ENCODE peak calls at places on chromosome 3, in eight cellular contexts. One of them, this sample, is unnamed.

GRCh38 chr3:100033184-100033583 is 81.1 kb downstream of the FILIP1L start:
- DNase-seq in mesothelial cell of epicardium: no peak
- DNase-seq in NB4: no peak
- DNase-seq in globus pallidus: no peak
- DNase-seq in GM06990: no peak
- DNase-seq in activated T-cell treated with anti-CD3 and anti-CD28 coated beads for 1 hour: no peak
- DNase-seq in Caki2: no peak
- DNase-seq in transverse colon: no peak
- DNase-seq in this sample: no peak

GRCh38 chr3:149270180-149270579 is 48.6 kb upstream of the CP start:
- DNase-seq in mesothelial cell of epicardium: no peak
- DNase-seq in NB4: no peak
- DNase-seq in globus pallidus: no peak
- DNase-seq in GM06990: no peak
- DNase-seq in activated T-cell treated with anti-CD3 and anti-CD28 coated beads for 1 hour: no peak
- DNase-seq in Caki2: no peak
- DNase-seq in transverse colon: no peak
- DNase-seq in this sample: no peak

GRCh38 chr3:45631486-45631885 is 36.9 kb downstream of the LIMD1 start:
- DNase-seq in mesothelial cell of epicardium: no peak
- DNase-seq in NB4: peak
- DNase-seq in globus pallidus: no peak
- DNase-seq in GM06990: no peak
- DNase-seq in activated T-cell treated with anti-CD3 and anti-CD28 coated beads for 1 hour: no peak
- DNase-seq in Caki2: no peak
- DNase-seq in transverse colon: no peak
- DNase-seq in this sample: no peak

GRCh38 chr3:150723946-150724345 is 20.2 kb upstream of the ERICH6 start:
- DNase-seq in mesothelial cell of epicardium: no peak
- DNase-seq in NB4: no peak
- DNase-seq in globus pallidus: no peak
- DNase-seq in GM06990: no peak
- DNase-seq in activated T-cell treated with anti-CD3 and anti-CD28 coated beads for 1 hour: no peak
- DNase-seq in Caki2: no peak
- DNase-seq in transverse colon: peak
- DNase-seq in this sample: no peak

GRCh38 chr3:39220551-39221530 is 28.4 kb upstream of the XIRP1 start:
- DNase-seq in mesothelial cell of epicardium: no peak
- DNase-seq in NB4: peak
- DNase-seq in globus pallidus: peak
- DNase-seq in GM06990: no peak
- DNase-seq in activated T-cell treated with anti-CD3 and anti-CD28 coated beads for 1 hour: no peak
- DNase-seq in Caki2: no peak
- DNase-seq in transverse colon: no peak
- DNase-seq in this sample: no peak

GRCh38 chr3:175914785-175915184 is 1055.7 kb downstream of the NAALADL2 start:
- DNase-seq in mesothelial cell of epicardium: no peak
- DNase-seq in NB4: no peak
- DNase-seq in globus pallidus: no peak
- DNase-seq in GM06990: no peak
- DNase-seq in activated T-cell treated with anti-CD3 and anti-CD28 coated beads for 1 hour: no peak
- DNase-seq in Caki2: no peak
- DNase-seq in transverse colon: no peak
- DNase-seq in this sample: no peak

GRCh38 chr3:187713504-187713903 is 11.1 kb upstream of the RTP2 start:
- DNase-seq in mesothelial cell of epicardium: no peak
- DNase-seq in NB4: peak
- DNase-seq in globus pallidus: no peak
- DNase-seq in GM06990: no peak
- DNase-seq in activated T-cell treated with anti-CD3 and anti-CD28 coated beads for 1 hour: no peak
- DNase-seq in Caki2: peak
- DNase-seq in transverse colon: no peak
- DNase-seq in this sample: no peak

GRCh38 chr3:111610612-111611054 is 15.5 kb upstream of the ZBED2 start:
- DNase-seq in mesothelial cell of epicardium: no peak
- DNase-seq in NB4: no peak
- DNase-seq in globus pallidus: no peak
- DNase-seq in GM06990: no peak
- DNase-seq in activated T-cell treated with anti-CD3 and anti-CD28 coated beads for 1 hour: no peak
- DNase-seq in Caki2: no peak
- DNase-seq in transverse colon: no peak
- DNase-seq in this sample: no peak

GRCh38 chr3:111831840-111832239 is 27.2 kb upstream of the PHLDB2 start:
- DNase-seq in mesothelial cell of epicardium: no peak
- DNase-seq in NB4: peak
- DNase-seq in globus pallidus: no peak
- DNase-seq in GM06990: no peak
- DNase-seq in activated T-cell treated with anti-CD3 and anti-CD28 coated beads for 1 hour: no peak
- DNase-seq in Caki2: no peak
- DNase-seq in transverse colon: no peak
- DNase-seq in this sample: no peak

GRCh38 chr3:186406669-186407635 is 44.9 kb upstream of the DGKG start:
- DNase-seq in mesothelial cell of epicardium: no peak
- DNase-seq in NB4: no peak
- DNase-seq in globus pallidus: peak
- DNase-seq in GM06990: no peak
- DNase-seq in activated T-cell treated with anti-CD3 and anti-CD28 coated beads for 1 hour: no peak
- DNase-seq in Caki2: no peak
- DNase-seq in transverse colon: peak
- DNase-seq in this sample: no peak

GRCh38 chr3:79258479-79258878 is 509.3 kb downstream of the ROBO1 start:
- DNase-seq in mesothelial cell of epicardium: no peak
- DNase-seq in NB4: no peak
- DNase-seq in globus pallidus: no peak
- DNase-seq in GM06990: no peak
- DNase-seq in activated T-cell treated with anti-CD3 and anti-CD28 coated beads for 1 hour: no peak
- DNase-seq in Caki2: no peak
- DNase-seq in transverse colon: no peak
- DNase-seq in this sample: no peak

GRCh38 chr3:32448686-32449474 is 53.8 kb downstream of the CMTM6 start:
- DNase-seq in mesothelial cell of epicardium: no peak
- DNase-seq in NB4: no peak
- DNase-seq in globus pallidus: peak
- DNase-seq in GM06990: no peak
- DNase-seq in activated T-cell treated with anti-CD3 and anti-CD28 coated beads for 1 hour: no peak
- DNase-seq in Caki2: no peak
- DNase-seq in transverse colon: no peak
- DNase-seq in this sample: no peak

GRCh38 chr3:11820540-11821041 is 26.1 kb downstream of the TAMM41 start:
- DNase-seq in mesothelial cell of epicardium: no peak
- DNase-seq in NB4: no peak
- DNase-seq in globus pallidus: no peak
- DNase-seq in GM06990: no peak
- DNase-seq in activated T-cell treated with anti-CD3 and anti-CD28 coated beads for 1 hour: no peak
- DNase-seq in Caki2: no peak
- DNase-seq in transverse colon: no peak
- DNase-seq in this sample: no peak

GRCh38 chr3:88963003-88963402 is 144.4 kb upstream of the EPHA3 start:
- DNase-seq in mesothelial cell of epicardium: no peak
- DNase-seq in NB4: no peak
- DNase-seq in globus pallidus: no peak
- DNase-seq in GM06990: no peak
- DNase-seq in activated T-cell treated with anti-CD3 and anti-CD28 coated beads for 1 hour: no peak
- DNase-seq in Caki2: no peak
- DNase-seq in transverse colon: no peak
- DNase-seq in this sample: no peak

GRCh38 chr3:159191454-159191853 is 389.6 kb downstream of the MFSD1 start:
- DNase-seq in mesothelial cell of epicardium: no peak
- DNase-seq in NB4: no peak
- DNase-seq in globus pallidus: no peak
- DNase-seq in GM06990: no peak
- DNase-seq in activated T-cell treated with anti-CD3 and anti-CD28 coated beads for 1 hour: no peak
- DNase-seq in Caki2: peak
- DNase-seq in transverse colon: no peak
- DNase-seq in this sample: no peak

GRCh38 chr3:48222616-48223513 is at the start of gene CAMP:
- DNase-seq in mesothelial cell of epicardium: peak
- DNase-seq in NB4: peak
- DNase-seq in globus pallidus: peak
- DNase-seq in GM06990: peak
- DNase-seq in activated T-cell treated with anti-CD3 and anti-CD28 coated beads for 1 hour: no peak
- DNase-seq in Caki2: peak
- DNase-seq in transverse colon: peak
- DNase-seq in this sample: no peak

GRCh38 chr3:143536817-143537535 is 311.3 kb downstream of the SLC9A9 start:
- DNase-seq in mesothelial cell of epicardium: no peak
- DNase-seq in NB4: no peak
- DNase-seq in globus pallidus: no peak
- DNase-seq in GM06990: no peak
- DNase-seq in activated T-cell treated with anti-CD3 and anti-CD28 coated beads for 1 hour: no peak
- DNase-seq in Caki2: no peak
- DNase-seq in transverse colon: no peak
- DNase-seq in this sample: no peak

GRCh38 chr3:54628888-54629368 is 298.9 kb downstream of the LRTM1 start:
- DNase-seq in mesothelial cell of epicardium: no peak
- DNase-seq in NB4: no peak
- DNase-seq in globus pallidus: no peak
- DNase-seq in GM06990: no peak
- DNase-seq in activated T-cell treated with anti-CD3 and anti-CD28 coated beads for 1 hour: no peak
- DNase-seq in Caki2: no peak
- DNase-seq in transverse colon: no peak
- DNase-seq in this sample: no peak

GRCh38 chr3:48425281-48425812 is 4.5 kb downstream of the PLXNB1 start:
- DNase-seq in mesothelial cell of epicardium: no peak
- DNase-seq in NB4: no peak
- DNase-seq in globus pallidus: peak
- DNase-seq in GM06990: no peak
- DNase-seq in activated T-cell treated with anti-CD3 and anti-CD28 coated beads for 1 hour: no peak
- DNase-seq in Caki2: no peak
- DNase-seq in transverse colon: no peak
- DNase-seq in this sample: no peak

GRCh38 chr3:126005951-126006350 is 37.0 kb downstream of the ROPN1B start:
- DNase-seq in mesothelial cell of epicardium: no peak
- DNase-seq in NB4: no peak
- DNase-seq in globus pallidus: no peak
- DNase-seq in GM06990: no peak
- DNase-seq in activated T-cell treated with anti-CD3 and anti-CD28 coated beads for 1 hour: no peak
- DNase-seq in Caki2: no peak
- DNase-seq in transverse colon: no peak
- DNase-seq in this sample: no peak

GRCh38 chr3:71066356-71066755 is 517.2 kb downstream of the FOXP1 start:
- DNase-seq in mesothelial cell of epicardium: no peak
- DNase-seq in NB4: peak
- DNase-seq in globus pallidus: no peak
- DNase-seq in GM06990: no peak
- DNase-seq in activated T-cell treated with anti-CD3 and anti-CD28 coated beads for 1 hour: no peak
- DNase-seq in Caki2: peak
- DNase-seq in transverse colon: peak
- DNase-seq in this sample: no peak

GRCh38 chr3:185807455-185808068 is 17.3 kb downstream of the IGF2BP2 start:
- DNase-seq in mesothelial cell of epicardium: no peak
- DNase-seq in NB4: peak
- DNase-seq in globus pallidus: no peak
- DNase-seq in GM06990: no peak
- DNase-seq in activated T-cell treated with anti-CD3 and anti-CD28 coated beads for 1 hour: no peak
- DNase-seq in Caki2: peak
- DNase-seq in transverse colon: no peak
- DNase-seq in this sample: no peak

GRCh38 chr3:192409203-192409837 is 318.0 kb downstream of the FGF12 start:
- DNase-seq in mesothelial cell of epicardium: peak
- DNase-seq in NB4: no peak
- DNase-seq in globus pallidus: peak
- DNase-seq in GM06990: no peak
- DNase-seq in activated T-cell treated with anti-CD3 and anti-CD28 coated beads for 1 hour: no peak
- DNase-seq in Caki2: peak
- DNase-seq in transverse colon: no peak
- DNase-seq in this sample: no peak